ENCODE peak calls at places on chromosomes 6 and 20, in four cellular contexts. One of them, this sample, is unnamed.

GRCh38 chr6:78308025-78308424 is 559.3 kb upstream of the IRAK1BP1 start:
- DNase-seq in GM23338: peak
- DNase-seq in stimulated activated naive CD8-positive, alpha-beta T cell treated with anti-CD3 and anti-CD28 coated beads, Interleukin-15, Interleukin-2, amounts not matched to agents 100 U/mL and 50 U/mL, for 24 hours: no peak
- DNase-seq in activated naive CD8-positive, alpha-beta T cell treated with anti-CD3 and anti-CD28 coated beads, Interleukin-2, amount 50 U/mL, for 24 hours: no peak
- DNase-seq in this sample: no peak

GRCh38 chr6:85130743-85131142 is 319.1 kb upstream of the NT5E start:
- DNase-seq in GM23338: no peak
- DNase-seq in activated naive CD8-positive, alpha-beta T cell treated with anti-CD3 and anti-CD28 coated beads, Interleukin-2, amount 50 U/mL, for 24 hours: no peak
- DNase-seq in stimulated activated naive CD8-positive, alpha-beta T cell treated with anti-CD3 and anti-CD28 coated beads, Interleukin-15, Interleukin-2, amounts not matched to agents 100 U/mL and 50 U/mL, for 24 hours: no peak
- DNase-seq in this sample: no peak

GRCh38 chr20:38117635-38118034 is 47.4 kb downstream of the TGM2 start:
- DNase-seq in stimulated activated naive CD8-positive, alpha-beta T cell treated with anti-CD3 and anti-CD28 coated beads, Interleukin-15, Interleukin-2, amounts not matched to agents 100 U/mL and 50 U/mL, for 24 hours: no peak
- DNase-seq in activated naive CD8-positive, alpha-beta T cell treated with anti-CD3 and anti-CD28 coated beads, Interleukin-2, amount 50 U/mL, for 24 hours: no peak
- DNase-seq in GM23338: no peak
- DNase-seq in this sample: no peak

GRCh38 chr6:18260448-18261106 is 3.8 kb downstream of the DEK start:
- DNase-seq in GM23338: no peak
- DNase-seq in activated naive CD8-positive, alpha-beta T cell treated with anti-CD3 and anti-CD28 coated beads, Interleukin-2, amount 50 U/mL, for 24 hours: peak
- DNase-seq in stimulated activated naive CD8-positive, alpha-beta T cell treated with anti-CD3 and anti-CD28 coated beads, Interleukin-15, Interleukin-2, amounts not matched to agents 100 U/mL and 50 U/mL, for 24 hours: peak
- DNase-seq in this sample: no peak

GRCh38 chr6:146041282-146041681 is 12.4 kb downstream of the GRM1 start:
- DNase-seq in stimulated activated naive CD8-positive, alpha-beta T cell treated with anti-CD3 and anti-CD28 coated beads, Interleukin-15, Interleukin-2, amounts not matched to agents 100 U/mL and 50 U/mL, for 24 hours: no peak
- DNase-seq in GM23338: peak
- DNase-seq in activated naive CD8-positive, alpha-beta T cell treated with anti-CD3 and anti-CD28 coated beads, Interleukin-2, amount 50 U/mL, for 24 hours: no peak
- DNase-seq in this sample: no peak

GRCh38 chr6:157823001-157823522 is at the start of gene SNX9:
- DNase-seq in GM23338: peak
- DNase-seq in stimulated activated naive CD8-positive, alpha-beta T cell treated with anti-CD3 and anti-CD28 coated beads, Interleukin-15, Interleukin-2, amounts not matched to agents 100 U/mL and 50 U/mL, for 24 hours: peak
- DNase-seq in activated naive CD8-positive, alpha-beta T cell treated with anti-CD3 and anti-CD28 coated beads, Interleukin-2, amount 50 U/mL, for 24 hours: peak
- DNase-seq in this sample: peak

GRCh38 chr6:1770435-1770843 is 160.7 kb downstream of the FOXC1 start:
- DNase-seq in stimulated activated naive CD8-positive, alpha-beta T cell treated with anti-CD3 and anti-CD28 coated beads, Interleukin-15, Interleukin-2, amounts not matched to agents 100 U/mL and 50 U/mL, for 24 hours: peak
- DNase-seq in GM23338: no peak
- DNase-seq in activated naive CD8-positive, alpha-beta T cell treated with anti-CD3 and anti-CD28 coated beads, Interleukin-2, amount 50 U/mL, for 24 hours: peak
- DNase-seq in this sample: peak

GRCh38 chr6:54817834-54818233 is 28.7 kb upstream of the FAM83B start:
- DNase-seq in activated naive CD8-positive, alpha-beta T cell treated with anti-CD3 and anti-CD28 coated beads, Interleukin-2, amount 50 U/mL, for 24 hours: no peak
- DNase-seq in GM23338: no peak
- DNase-seq in stimulated activated naive CD8-positive, alpha-beta T cell treated with anti-CD3 and anti-CD28 coated beads, Interleukin-15, Interleukin-2, amounts not matched to agents 100 U/mL and 50 U/mL, for 24 hours: no peak
- DNase-seq in this sample: no peak

GRCh38 chr6:40796280-40797223 is 209.4 kb upstream of the LRFN2 start:
- DNase-seq in GM23338: no peak
- DNase-seq in stimulated activated naive CD8-positive, alpha-beta T cell treated with anti-CD3 and anti-CD28 coated beads, Interleukin-15, Interleukin-2, amounts not matched to agents 100 U/mL and 50 U/mL, for 24 hours: no peak
- DNase-seq in activated naive CD8-positive, alpha-beta T cell treated with anti-CD3 and anti-CD28 coated beads, Interleukin-2, amount 50 U/mL, for 24 hours: no peak
- DNase-seq in this sample: no peak

GRCh38 chr20:9269280-9269971 is 200.5 kb downstream of the PLCB4 start:
- DNase-seq in activated naive CD8-positive, alpha-beta T cell treated with anti-CD3 and anti-CD28 coated beads, Interleukin-2, amount 50 U/mL, for 24 hours: no peak
- DNase-seq in stimulated activated naive CD8-positive, alpha-beta T cell treated with anti-CD3 and anti-CD28 coated beads, Interleukin-15, Interleukin-2, amounts not matched to agents 100 U/mL and 50 U/mL, for 24 hours: no peak
- DNase-seq in GM23338: no peak
- DNase-seq in this sample: no peak

GRCh38 chr20:51354191-51354768 is 188.2 kb downstream of the NFATC2 start:
- DNase-seq in activated naive CD8-positive, alpha-beta T cell treated with anti-CD3 and anti-CD28 coated beads, Interleukin-2, amount 50 U/mL, for 24 hours: no peak
- DNase-seq in stimulated activated naive CD8-positive, alpha-beta T cell treated with anti-CD3 and anti-CD28 coated beads, Interleukin-15, Interleukin-2, amounts not matched to agents 100 U/mL and 50 U/mL, for 24 hours: no peak
- DNase-seq in GM23338: no peak
- DNase-seq in this sample: no peak